ENCODE peak calls at places on chromosomes 3 and 15, in four cellular contexts. U, O, E and X are unnamed samples.

GRCh38 chr3:159174715-159175390 is 373.0 kb downstream of the MFSD1 start:
- DNase-seq in U (no peak), O (no peak), E (no peak), X (no peak)

GRCh38 chr3:82353281-82354171 is 592.1 kb upstream of the GBE1 start:
- DNase-seq in U (no peak), O (no peak), E (no peak), X (no peak)

GRCh38 chr3:152331018-152331541 is 62.4 kb downstream of the MBNL1 start:
- DNase-seq in U (no peak), O (no peak), E (peak), X (peak)

GRCh38 chr3:5022966-5023776 is 43.9 kb downstream of the BHLHE40 start:
- DNase-seq in U (no peak), O (peak), E (peak), X (peak)

GRCh38 chr3:27641888-27642601 is 80.1 kb downstream of the EOMES start:
- DNase-seq in U (no peak), O (no peak), E (no peak), X (no peak)

GRCh38 chr15:67832031-67832551 is 6.8 kb downstream of the SKOR1 start:
- DNase-seq in U (no peak), O (peak), E (peak), X (peak)

GRCh38 chr3:37787027-37787868 is 74.4 kb upstream of the CTDSPL start:
- DNase-seq in U (no peak), O (no peak), E (no peak), X (no peak)

GRCh38 chr15:85755942-85756341 is 38.8 kb downstream of the KLHL25 start:
- DNase-seq in U (no peak), O (no peak), E (no peak), X (no peak)

GRCh38 chr15:79197285-79197684 is 85.2 kb upstream of the ANKRD34C start:
- DNase-seq in U (no peak), O (peak), E (no peak), X (no peak)

GRCh38 chr3:60070366-60070765 is 1020.5 kb upstream of the CFAP20DC start:
- DNase-seq in U (no peak), O (peak), E (no peak), X (no peak)

GRCh38 chr3:29247088-29247745 is 33.7 kb upstream of the RBMS3 start:
- DNase-seq in U (no peak), O (no peak), E (no peak), X (no peak)

GRCh38 chr3:102354818-102355515 is 79.8 kb upstream of the ZPLD1 start:
- DNase-seq in U (no peak), O (peak), E (peak), X (peak)

GRCh38 chr3:13145131-13145825 is 72.0 kb upstream of the IQSEC1 start:
- DNase-seq in U (no peak), O (no peak), E (no peak), X (no peak)

GRCh38 chr3:157785071-157785826 is 282.0 kb upstream of the VEPH1 start:
- DNase-seq in U (no peak), O (peak), E (peak), X (peak)

GRCh38 chr3:120425877-120426276 is 24.9 kb downstream of the FSTL1 start:
- DNase-seq in U (no peak), O (no peak), E (peak), X (no peak)

GRCh38 chr3:120344349-120344748 is 4.8 kb downstream of the LRRC58 start:
- DNase-seq in U (no peak), O (no peak), E (peak), X (no peak)

GRCh38 chr3:151538706-151539403 is 78.0 kb upstream of the IGSF10 start:
- DNase-seq in U (no peak), O (peak), E (peak), X (no peak)

GRCh38 chr3:129313415-129313982 is 34.8 kb downstream of the HMCES start:
- DNase-seq in U (no peak), O (peak), E (peak), X (no peak)

GRCh38 chr3:146130881-146131371 is 30.1 kb downstream of the PLOD2 start:
- DNase-seq in U (no peak), O (no peak), E (peak), X (no peak)

GRCh38 chr3:119276657-119277056 is 17.5 kb upstream of the ARHGAP31 start:
- DNase-seq in U (no peak), O (peak), E (no peak), X (peak)

GRCh38 chr3:100103558-100104441 is 10.5 kb downstream of the FILIP1L start:
- DNase-seq in U (no peak), O (no peak), E (peak), X (no peak)

GRCh38 chr3:101825904-101826445 is 23.3 kb upstream of the NFKBIZ start:
- DNase-seq in U (no peak), O (no peak), E (peak), X (no peak)

GRCh38 chr3:69684309-69684981 is 54.8 kb upstream of the MITF start:
- DNase-seq in U (no peak), O (no peak), E (no peak), X (no peak)

GRCh38 chr3:129485681-129486056 is 42.8 kb upstream of the RHO start:
- DNase-seq in U (no peak), O (peak), E (peak), X (peak)

GRCh38 chr3:78659386-78659987 is 1108.3 kb downstream of the ROBO1 start:
- DNase-seq in U (peak), O (peak), E (peak), X (peak)

GRCh38 chr3:155302476-155302875 is 9.0 kb upstream of the STRIT1 start:
- DNase-seq in U (no peak), O (no peak), E (peak), X (no peak)

GRCh38 chr3:133426721-133427120 is 26.9 kb downstream of the BFSP2 start:
- DNase-seq in U (no peak), O (no peak), E (peak), X (peak)

GRCh38 chr3:101813817-101814440 is 34.9 kb downstream of the NXPE3 start:
- DNase-seq in U (no peak), O (no peak), E (peak), X (peak)

GRCh38 chr3:192831111-192831644 is 86.5 kb downstream of the MB21D2 start:
- DNase-seq in U (no peak), O (no peak), E (peak), X (no peak)

GRCh38 chr3:50132421-50133282 is 22.5 kb upstream of the SEMA3F start:
- DNase-seq in U (no peak), O (peak), E (no peak), X (no peak)

DNA sequence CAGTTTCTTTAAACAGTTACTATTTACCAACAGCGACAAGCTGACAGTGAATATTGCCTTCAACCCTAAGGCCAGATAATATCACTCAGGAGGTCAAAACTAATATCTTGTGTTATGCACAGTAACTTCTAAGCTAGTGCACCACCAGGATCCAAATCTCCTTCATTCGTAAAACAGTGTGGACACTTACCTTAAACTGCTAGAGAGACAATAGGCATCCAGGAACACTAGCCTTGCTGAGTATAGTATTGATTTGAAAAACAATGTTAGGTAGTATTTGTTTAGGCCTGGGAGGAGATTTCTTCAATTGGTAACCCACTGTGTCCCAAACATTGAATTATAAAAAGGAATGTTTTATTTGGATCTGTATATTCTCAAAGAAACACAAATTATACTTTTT is 707.9 kb upstream of the UBE2E2 start:
- DNase-seq in U (no peak), O (no peak), E (no peak), X (no peak)
- H3K4me3 ChIP-seq in U (no peak), O (no peak), E (no peak), X (no peak)

GRCh38 chr15:70792171-70792573 is 28.8 kb upstream of the UACA start:
- DNase-seq in U (no peak), O (no peak), E (peak), X (peak)

GRCh38 chr15:70794596-70795310 is 31.4 kb upstream of the UACA start:
- DNase-seq in U (no peak), O (no peak), E (peak), X (no peak)

GRCh38 chr15:70795311-70795665 is 31.9 kb upstream of the UACA start:
- DNase-seq in U (no peak), O (no peak), E (peak), X (no peak)

GRCh38 chr15:70791248-70791647 is 27.9 kb upstream of the UACA start:
- DNase-seq in U (no peak), O (no peak), E (no peak), X (no peak)

GRCh38 chr15:70793694-70794093 is 30.3 kb upstream of the UACA start:
- DNase-seq in U (no peak), O (no peak), E (no peak), X (no peak)
- H3K4ac ChIP-seq in U (no peak), O (no peak), E (peak), X (no peak)

GRCh38 chr3:196631655-196632032 is 7.8 kb upstream of the NRROS start:
- DNase-seq in U (no peak), O (no peak), E (no peak), X (no peak)

GRCh38 chr3:196633658-196634151 is 5.8 kb upstream of the NRROS start:
- DNase-seq in U (no peak), O (no peak), E (no peak), X (no peak)

GRCh38 chr3:196634851-196635250 is 4.6 kb upstream of the NRROS start:
- DNase-seq in U (no peak), O (no peak), E (no peak), X (no peak)

GRCh38 chr3:196634224-196634623 is 5.3 kb upstream of the NRROS start:
- DNase-seq in U (no peak), O (no peak), E (no peak), X (peak)

GRCh38 chr3:196632033-196632751 is 7.3 kb upstream of the NRROS start:
- DNase-seq in U (peak), O (peak), E (peak), X (peak)
- H2BK120ac ChIP-seq in U (no peak), O (peak), E (peak), X (peak)

GRCh38 chr15:26087395-26087794 is 224.3 kb upstream of the ATP10A start:
- DNase-seq in U (no peak), O (no peak), E (peak), X (peak)
- H3K4me3 ChIP-seq in U (no peak), O (no peak), E (no peak), X (no peak)